ENCODE peak calls at places on chromosomes 7 and 10, in six cellular contexts. One of them, this sample, is unnamed.

GRCh38 chr10:10816453-10816852 is 201.2 kb upstream of the CELF2 start:
- DNase-seq in CD8-positive, alpha-beta T cell: no peak
- DNase-seq in GM10248: no peak
- DNase-seq in epithelial cell of proximal tubule: no peak
- DNase-seq in ascending aorta: no peak
- DNase-seq in pancreas: no peak
- DNase-seq in this sample: no peak

GRCh38 chr10:127302343-127302742 is 106.0 kb upstream of the INSYN2A start:
- DNase-seq in pancreas: no peak
- DNase-seq in ascending aorta: no peak
- DNase-seq in epithelial cell of proximal tubule: no peak
- DNase-seq in CD8-positive, alpha-beta T cell: no peak
- DNase-seq in GM10248: no peak
- DNase-seq in this sample: no peak

GRCh38 chr10:3179174-3179573 is 6.6 kb upstream of the PITRM1 start:
- DNase-seq in GM10248: no peak
- DNase-seq in pancreas: no peak
- DNase-seq in CD8-positive, alpha-beta T cell: no peak
- DNase-seq in epithelial cell of proximal tubule: no peak
- DNase-seq in ascending aorta: no peak
- DNase-seq in this sample: no peak

GRCh38 chr7:113548137-113548536 is 370.7 kb downstream of the PPP1R3A start:
- DNase-seq in epithelial cell of proximal tubule: peak
- DNase-seq in CD8-positive, alpha-beta T cell: no peak
- DNase-seq in GM10248: no peak
- DNase-seq in ascending aorta: no peak
- DNase-seq in pancreas: no peak
- DNase-seq in this sample: no peak

GRCh38 chr7:139431010-139431409 is 52.5 kb downstream of the KLRG2 start:
- DNase-seq in pancreas: no peak
- DNase-seq in epithelial cell of proximal tubule: no peak
- DNase-seq in GM10248: no peak
- DNase-seq in ascending aorta: no peak
- DNase-seq in CD8-positive, alpha-beta T cell: no peak
- DNase-seq in this sample: no peak

GRCh38 chr7:110762514-110762913 is 328.4 kb upstream of the LRRN3 start:
- DNase-seq in CD8-positive, alpha-beta T cell: no peak
- DNase-seq in epithelial cell of proximal tubule: no peak
- DNase-seq in pancreas: no peak
- DNase-seq in ascending aorta: no peak
- DNase-seq in GM10248: no peak
- DNase-seq in this sample: no peak

GRCh38 chr10:35191523-35191922 is 64.9 kb downstream of the CREM start:
- DNase-seq in pancreas: no peak
- DNase-seq in ascending aorta: no peak
- DNase-seq in epithelial cell of proximal tubule: no peak
- DNase-seq in CD8-positive, alpha-beta T cell: no peak
- DNase-seq in GM10248: no peak
- DNase-seq in this sample: peak

GRCh38 chr10:50577681-50578350 is 45.9 kb downstream of the SGMS1 start:
- DNase-seq in CD8-positive, alpha-beta T cell: no peak
- DNase-seq in epithelial cell of proximal tubule: no peak
- DNase-seq in pancreas: no peak
- DNase-seq in ascending aorta: no peak
- DNase-seq in GM10248: no peak
- DNase-seq in this sample: peak

GRCh38 chr7:8442814-8443304 is 9.4 kb downstream of the NXPH1 start:
- DNase-seq in pancreas: peak
- DNase-seq in GM10248: peak
- DNase-seq in ascending aorta: no peak
- DNase-seq in CD8-positive, alpha-beta T cell: peak
- DNase-seq in epithelial cell of proximal tubule: no peak
- DNase-seq in this sample: peak

GRCh38 chr7:79615466-79615865 is 162.0 kb upstream of the MAGI2 start:
- DNase-seq in CD8-positive, alpha-beta T cell: no peak
- DNase-seq in pancreas: no peak
- DNase-seq in epithelial cell of proximal tubule: no peak
- DNase-seq in GM10248: no peak
- DNase-seq in ascending aorta: no peak
- DNase-seq in this sample: no peak

GRCh38 chr10:91432175-91432574 is 22.0 kb downstream of the HECTD2 start:
- DNase-seq in GM10248: no peak
- DNase-seq in epithelial cell of proximal tubule: no peak
- DNase-seq in pancreas: no peak
- DNase-seq in ascending aorta: no peak
- DNase-seq in CD8-positive, alpha-beta T cell: no peak
- DNase-seq in this sample: no peak

GRCh38 chr10:114876602-114877300 is 55.2 kb downstream of the FHIP2A start:
- DNase-seq in epithelial cell of proximal tubule: no peak
- DNase-seq in GM10248: peak
- DNase-seq in ascending aorta: no peak
- DNase-seq in pancreas: peak
- DNase-seq in CD8-positive, alpha-beta T cell: no peak
- DNase-seq in this sample: peak

GRCh38 chr10:17689137-17689536 is 45.2 kb downstream of the STAM start:
- DNase-seq in CD8-positive, alpha-beta T cell: no peak
- DNase-seq in pancreas: no peak
- DNase-seq in GM10248: no peak
- DNase-seq in epithelial cell of proximal tubule: no peak
- DNase-seq in ascending aorta: no peak
- DNase-seq in this sample: no peak

GRCh38 chr10:132738454-132739224 is 47.3 kb downstream of the NKX6-2 start:
- DNase-seq in epithelial cell of proximal tubule: no peak
- DNase-seq in CD8-positive, alpha-beta T cell: no peak
- DNase-seq in ascending aorta: no peak
- DNase-seq in GM10248: no peak
- DNase-seq in pancreas: no peak
- DNase-seq in this sample: peak

GRCh38 chr10:59865101-59865500 is 41.3 kb downstream of the CCDC6 start:
- DNase-seq in pancreas: no peak
- DNase-seq in epithelial cell of proximal tubule: no peak
- DNase-seq in CD8-positive, alpha-beta T cell: no peak
- DNase-seq in GM10248: peak
- DNase-seq in ascending aorta: no peak
- DNase-seq in this sample: no peak

GRCh38 chr7:147658392-147658791 is 932.2 kb upstream of the C7orf33 start:
- DNase-seq in epithelial cell of proximal tubule: no peak
- DNase-seq in CD8-positive, alpha-beta T cell: no peak
- DNase-seq in GM10248: no peak
- DNase-seq in pancreas: no peak
- DNase-seq in ascending aorta: no peak
- DNase-seq in this sample: no peak

GRCh38 chr7:47557317-47557985 is 24.5 kb downstream of the TNS3 start:
- DNase-seq in pancreas: no peak
- DNase-seq in epithelial cell of proximal tubule: no peak
- DNase-seq in CD8-positive, alpha-beta T cell: no peak
- DNase-seq in GM10248: no peak
- DNase-seq in ascending aorta: no peak
- DNase-seq in this sample: no peak

GRCh38 chr7:73810991-73811360 is 19.8 kb upstream of the CLDN4 start:
- DNase-seq in CD8-positive, alpha-beta T cell: no peak
- DNase-seq in epithelial cell of proximal tubule: no peak
- DNase-seq in pancreas: peak
- DNase-seq in GM10248: no peak
- DNase-seq in ascending aorta: no peak
- DNase-seq in this sample: no peak

GRCh38 chr10:69202332-69202731 is 17.8 kb upstream of the HKDC1 start:
- DNase-seq in epithelial cell of proximal tubule: no peak
- DNase-seq in CD8-positive, alpha-beta T cell: no peak
- DNase-seq in pancreas: no peak
- DNase-seq in GM10248: no peak
- DNase-seq in ascending aorta: no peak
- DNase-seq in this sample: no peak

GRCh38 chr7:28081016-28081415 is 99.6 kb downstream of the JAZF1 start:
- DNase-seq in pancreas: no peak
- DNase-seq in GM10248: no peak
- DNase-seq in epithelial cell of proximal tubule: no peak
- DNase-seq in ascending aorta: no peak
- DNase-seq in CD8-positive, alpha-beta T cell: no peak
- DNase-seq in this sample: no peak

GRCh38 chr7:155824195-155824915 is 12.1 kb upstream of the SHH start:
- DNase-seq in ascending aorta: no peak
- DNase-seq in GM10248: no peak
- DNase-seq in CD8-positive, alpha-beta T cell: no peak
- DNase-seq in pancreas: no peak
- DNase-seq in epithelial cell of proximal tubule: no peak
- DNase-seq in this sample: no peak

GRCh38 chr10:68305889-68306288 is 26.0 kb upstream of the HNRNPH3 start:
- DNase-seq in pancreas: no peak
- DNase-seq in ascending aorta: no peak
- DNase-seq in GM10248: no peak
- DNase-seq in CD8-positive, alpha-beta T cell: no peak
- DNase-seq in epithelial cell of proximal tubule: no peak
- DNase-seq in this sample: no peak

GRCh38 chr10:43390791-43391190 is 18.2 kb downstream of the HNRNPF start:
- DNase-seq in ascending aorta: no peak
- DNase-seq in epithelial cell of proximal tubule: no peak
- DNase-seq in GM10248: no peak
- DNase-seq in CD8-positive, alpha-beta T cell: no peak
- DNase-seq in pancreas: peak
- DNase-seq in this sample: no peak

GRCh38 chr7:112185005-112185834 is 21.0 kb downstream of the DOCK4 start:
- DNase-seq in GM10248: no peak
- DNase-seq in epithelial cell of proximal tubule: no peak
- DNase-seq in CD8-positive, alpha-beta T cell: no peak
- DNase-seq in ascending aorta: no peak
- DNase-seq in pancreas: no peak
- DNase-seq in this sample: no peak

GRCh38 chr7:128103498-128104108 is 72.4 kb upstream of the LRRC4 start:
- DNase-seq in GM10248: peak
- DNase-seq in CD8-positive, alpha-beta T cell: no peak
- DNase-seq in pancreas: no peak
- DNase-seq in ascending aorta: no peak
- DNase-seq in epithelial cell of proximal tubule: no peak
- DNase-seq in this sample: peak

GRCh38 chr7:44275829-44276570 is 49.4 kb downstream of the CAMK2B start:
- DNase-seq in CD8-positive, alpha-beta T cell: no peak
- DNase-seq in GM10248: no peak
- DNase-seq in epithelial cell of proximal tubule: no peak
- DNase-seq in pancreas: peak
- DNase-seq in ascending aorta: no peak
- DNase-seq in this sample: peak

GRCh38 chr10:77120012-77120411 is 517.6 kb downstream of the KCNMA1 start:
- DNase-seq in ascending aorta: no peak
- DNase-seq in CD8-positive, alpha-beta T cell: no peak
- DNase-seq in GM10248: no peak
- DNase-seq in pancreas: no peak
- DNase-seq in epithelial cell of proximal tubule: no peak
- DNase-seq in this sample: no peak

GRCh38 chr7:4483851-4484250 is 198.2 kb upstream of the FOXK1 start:
- DNase-seq in epithelial cell of proximal tubule: no peak
- DNase-seq in CD8-positive, alpha-beta T cell: no peak
- DNase-seq in GM10248: no peak
- DNase-seq in pancreas: no peak
- DNase-seq in ascending aorta: no peak
- DNase-seq in this sample: no peak

GRCh38 chr7:101124376-101125056 is 2.4 kb upstream of the SERPINE1 start:
- DNase-seq in ascending aorta: no peak
- DNase-seq in CD8-positive, alpha-beta T cell: no peak
- DNase-seq in pancreas: no peak
- DNase-seq in epithelial cell of proximal tubule: no peak
- DNase-seq in GM10248: no peak
- DNase-seq in this sample: no peak

GRCh38 chr7:10740805-10741204 is 232.9 kb upstream of the PHF14 start:
- DNase-seq in pancreas: no peak
- DNase-seq in epithelial cell of proximal tubule: no peak
- DNase-seq in CD8-positive, alpha-beta T cell: no peak
- DNase-seq in ascending aorta: no peak
- DNase-seq in GM10248: no peak
- DNase-seq in this sample: no peak

GRCh38 chr10:19811517-19811916 is 4.7 kb upstream of the PLXDC2 start:
- DNase-seq in GM10248: no peak
- DNase-seq in ascending aorta: no peak
- DNase-seq in CD8-positive, alpha-beta T cell: no peak
- DNase-seq in epithelial cell of proximal tubule: no peak
- DNase-seq in pancreas: no peak
- DNase-seq in this sample: peak
- TF ChIP-seq CTCF in GM10248: no peak
- TF ChIP-seq CTCF in ascending aorta: peak
- TF ChIP-seq CTCF in CD8-positive, alpha-beta T cell: no peak
- TF ChIP-seq CTCF in epithelial cell of proximal tubule: peak
- TF ChIP-seq CTCF in pancreas: peak
- TF ChIP-seq CTCF in this sample: peak

GRCh38 chr10:107409517-107409916 is 245.0 kb upstream of the SORCS1 start:
- DNase-seq in ascending aorta: no peak
- DNase-seq in pancreas: no peak
- DNase-seq in epithelial cell of proximal tubule: peak
- DNase-seq in CD8-positive, alpha-beta T cell: no peak
- DNase-seq in GM10248: no peak
- DNase-seq in this sample: no peak
- TF ChIP-seq CTCF in ascending aorta: no peak
- TF ChIP-seq CTCF in pancreas: no peak
- TF ChIP-seq CTCF in epithelial cell of proximal tubule: peak
- TF ChIP-seq CTCF in CD8-positive, alpha-beta T cell: no peak
- TF ChIP-seq CTCF in GM10248: peak
- TF ChIP-seq CTCF in this sample: peak

GRCh38 chr10:44990302-44990655 is 10.4 kb upstream of the ZNF22 start:
- DNase-seq in CD8-positive, alpha-beta T cell: no peak
- DNase-seq in GM10248: no peak
- DNase-seq in epithelial cell of proximal tubule: no peak
- DNase-seq in ascending aorta: no peak
- DNase-seq in pancreas: peak
- DNase-seq in this sample: peak
- TF ChIP-seq CTCF in CD8-positive, alpha-beta T cell: no peak
- TF ChIP-seq CTCF in GM10248: peak
- TF ChIP-seq CTCF in epithelial cell of proximal tubule: peak
- TF ChIP-seq CTCF in ascending aorta: no peak
- TF ChIP-seq CTCF in pancreas: no peak
- TF ChIP-seq CTCF in this sample: peak

DNA sequence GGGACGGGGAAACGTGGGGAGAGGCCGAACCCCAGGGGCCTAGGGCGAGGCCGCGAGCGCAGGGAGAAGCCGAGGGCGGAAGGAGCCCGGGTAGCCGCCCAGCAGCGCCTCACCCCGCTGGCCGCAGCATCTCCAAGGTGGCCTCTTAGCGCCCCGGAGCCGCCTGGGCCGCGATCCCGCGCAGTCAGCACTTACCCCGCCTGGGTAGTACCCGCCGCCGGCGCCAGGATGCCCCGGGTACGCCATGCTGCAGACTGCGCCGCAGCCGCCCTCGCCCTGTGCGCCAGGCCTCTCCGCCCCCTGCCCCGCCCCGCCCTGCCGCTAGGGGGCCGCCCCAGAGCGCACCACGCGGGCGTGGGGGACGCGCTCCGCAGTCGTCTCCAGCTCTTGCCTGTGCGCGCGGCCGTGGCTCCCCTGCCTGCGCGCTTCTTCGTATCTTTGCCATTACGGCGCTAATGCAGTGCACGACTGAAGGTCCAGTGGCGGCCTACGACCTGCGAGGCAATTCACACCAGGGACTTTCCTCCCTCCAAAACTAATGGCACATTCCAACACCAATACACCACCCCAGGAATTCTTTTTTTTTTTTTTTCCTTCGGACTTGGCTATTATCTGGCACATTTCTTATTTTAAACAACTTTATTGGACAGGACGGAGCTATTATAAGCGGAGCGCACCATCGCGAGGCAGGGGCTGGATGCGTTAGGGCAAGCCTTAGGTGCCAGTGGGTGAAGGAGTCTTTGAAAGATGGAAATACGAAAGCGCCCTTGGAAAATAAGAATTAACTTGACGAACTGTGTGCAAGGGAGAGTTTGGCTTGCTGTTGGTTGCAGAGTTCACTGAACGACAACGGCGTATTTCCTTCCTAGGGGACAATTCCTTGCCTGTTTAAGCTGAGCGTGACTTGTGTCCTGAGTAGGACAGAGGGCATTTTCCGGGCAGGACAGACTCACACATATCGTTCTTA is at the start of gene SRI:
- DNase-seq in pancreas: peak
- DNase-seq in CD8-positive, alpha-beta T cell: peak
- DNase-seq in GM10248: peak
- DNase-seq in epithelial cell of proximal tubule: no peak
- DNase-seq in ascending aorta: peak
- DNase-seq in this sample: peak
- TF ChIP-seq CTCF in pancreas: peak
- TF ChIP-seq CTCF in CD8-positive, alpha-beta T cell: peak
- TF ChIP-seq CTCF in GM10248: peak
- TF ChIP-seq CTCF in epithelial cell of proximal tubule: peak
- TF ChIP-seq CTCF in ascending aorta: peak
- TF ChIP-seq CTCF in this sample: peak

This sample was measured in heart right ventricle.